ENCODE peak calls at places on chromosomes 2 and 18, in four cellular contexts. L is WTC11, R is HepG2, H is K562. O is an unnamed sample.
A peak's percentile ranks its signal among the peaks of the same experiment; 100 is the strongest.

GRCh38 chr2:128436498-128437180 is 118.0 kb upstream of the HS6ST1 start:
- DNase-seq in L (no peak), H (no peak), R (no peak), O (no peak)

GRCh38 chr2:12721571-12722444 is 5.1 kb downstream of the TRIB2 start:
- DNase-seq in L (no peak), H (no peak), R (no peak), O (no peak)

GRCh38 chr2:11123856-11124759 is 31.2 kb upstream of the SLC66A3 start:
- DNase-seq in L (peak; percentile 90), R (peak; percentile 43), H (peak; percentile 86), O (no peak)

GRCh38 chr18:55579471-55579870 is 8.5 kb downstream of the TCF4 start:
- DNase-seq in H (no peak), L (no peak), R (no peak), O (no peak)

GRCh38 chr18:23217781-23218180 is 82.5 kb downstream of the CABLES1 start:
- DNase-seq in L (no peak), H (no peak), R (no peak), O (no peak)

GRCh38 chr2:234258562-234259141 is 208.2 kb downstream of the SPP2 start:
- DNase-seq in L (no peak), R (no peak), H (no peak), O (no peak)

GRCh38 chr2:107001081-107001480 is 115.1 kb upstream of the ST6GAL2 start:
- DNase-seq in L (no peak), H (no peak), R (no peak), O (no peak)

GRCh38 chr2:156083707-156084494 is 248.6 kb downstream of the NR4A2 start:
- DNase-seq in L (no peak), H (no peak), R (no peak), O (no peak)

GRCh38 chr2:217707116-217707742 is 295.6 kb downstream of the TNS1 start:
- DNase-seq in L (no peak), H (no peak), R (no peak), O (no peak)

GRCh38 chr2:85959826-85960225 is 71.0 kb upstream of the ST3GAL5 start:
- DNase-seq in R (no peak), H (no peak), L (no peak), O (no peak)

GRCh38 chr2:66437601-66438497 is 2.9 kb downstream of the MEIS1 start:
- DNase-seq in R (no peak), H (no peak), L (no peak), O (no peak)

GRCh38 chr2:50769416-50769815 is 262.5 kb downstream of the NRXN1 start:
- DNase-seq in H (no peak), L (peak; percentile 13), R (no peak), O (no peak)

GRCh38 chr18:62937065-62937464 is 221.7 kb downstream of the PHLPP1 start:
- DNase-seq in H (no peak), L (no peak), R (no peak), O (no peak)

GRCh38 chr2:109692013-109692738 is 78.0 kb downstream of the SOWAHC start:
- DNase-seq in L (no peak), R (no peak), H (no peak), O (no peak)

DNA sequence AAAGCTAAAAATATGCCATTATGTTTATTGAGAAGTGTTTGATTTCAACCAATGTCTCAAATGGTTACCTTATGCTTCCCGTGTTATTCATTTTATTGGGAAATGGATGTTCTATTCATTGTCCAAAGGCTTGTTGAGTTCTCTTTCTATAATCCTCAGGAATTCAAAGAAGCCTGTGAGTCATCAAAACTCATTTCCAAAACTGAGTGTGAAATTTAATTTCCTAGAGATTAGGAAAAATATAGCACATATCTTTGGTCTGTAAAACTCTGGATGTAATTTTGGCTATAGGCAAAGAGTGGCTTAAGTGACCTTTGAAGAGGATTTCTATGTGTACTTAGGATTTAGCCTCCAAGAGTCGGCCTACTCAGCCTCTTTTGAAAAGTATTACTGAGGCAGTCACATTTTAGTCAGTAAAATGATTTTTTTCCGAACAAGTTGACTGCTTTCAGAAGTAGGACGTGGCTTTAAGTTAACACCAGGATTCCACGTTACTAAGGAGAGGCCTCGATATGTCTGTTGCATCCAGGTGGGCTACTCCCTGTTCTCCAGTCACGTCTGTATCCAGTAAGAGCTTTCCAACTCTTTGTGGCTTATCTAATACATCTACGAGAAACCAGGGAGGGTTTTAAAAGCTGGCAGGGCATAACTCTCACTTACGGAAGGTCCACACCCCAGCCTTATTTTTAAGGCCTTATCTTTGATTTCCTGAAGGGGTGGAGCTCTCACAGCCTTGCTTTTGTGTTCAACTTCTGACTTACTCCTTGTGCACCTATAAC is 99.4 kb downstream of the SLC8A1 start:
- DNase-seq in L (no peak), H (no peak), R (no peak), O (no peak)
- TF ChIP-seq TCF7 in L (no peak), H (no peak), R (no peak), O (no peak)

DNA sequence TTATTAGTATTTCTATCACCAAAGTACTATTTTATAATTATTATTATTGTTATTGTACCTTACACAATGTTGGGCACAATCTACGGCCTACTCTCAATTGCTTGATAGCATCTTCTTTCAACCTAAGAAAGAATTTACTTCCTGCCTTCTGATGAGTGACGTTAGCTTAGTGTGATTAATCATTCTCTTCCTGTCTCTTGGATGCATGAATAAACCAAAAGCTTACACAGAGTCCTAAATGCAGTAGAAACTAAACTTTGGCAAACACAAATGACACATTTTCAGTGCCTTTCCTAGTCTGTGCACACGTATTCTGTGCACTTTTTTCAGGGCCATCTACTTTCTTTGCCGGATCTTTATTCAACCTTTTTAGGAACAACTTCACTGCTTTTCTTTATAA is 19.2 kb downstream of the TRAK2 start:
- DNase-seq in R (peak; percentile 32), H (no peak), L (no peak), O (no peak)
- TF ChIP-seq TCF7 in R (no peak), H (no peak), L (no peak), O (no peak)

GRCh38 chr2:23826079-23826478 is 100.8 kb downstream of the ATAD2B start:
- DNase-seq in R (no peak), H (no peak), L (no peak), O (no peak)

GRCh38 chr2:23826771-23827170 is 100.2 kb downstream of the ATAD2B start:
- DNase-seq in R (no peak), L (no peak), H (no peak), O (no peak)

GRCh38 chr2:23828256-23828980 is 98.5 kb downstream of the ATAD2B start:
- DNase-seq in H (no peak), R (no peak), L (no peak), O (no peak)

GRCh38 chr2:23823863-23824262 is 103.1 kb downstream of the ATAD2B start:
- DNase-seq in H (no peak), L (no peak), R (no peak), O (no peak)

GRCh38 chr2:23824777-23825212 is 102.1 kb downstream of the ATAD2B start:
- DNase-seq in L (no peak), H (peak; percentile 28), R (peak; percentile 51), O (peak; percentile 34)
- TF ChIP-seq TCF7 in L (no peak), H (no peak), R (no peak), O (no peak)

GRCh38 chr18:44786697-44787096 is 106.0 kb downstream of the SETBP1 start:
- DNase-seq in L (no peak), R (no peak), H (no peak), O (no peak)
- TF ChIP-seq TCF7 in L (no peak), R (no peak), H (no peak), O (no peak)

DNA sequence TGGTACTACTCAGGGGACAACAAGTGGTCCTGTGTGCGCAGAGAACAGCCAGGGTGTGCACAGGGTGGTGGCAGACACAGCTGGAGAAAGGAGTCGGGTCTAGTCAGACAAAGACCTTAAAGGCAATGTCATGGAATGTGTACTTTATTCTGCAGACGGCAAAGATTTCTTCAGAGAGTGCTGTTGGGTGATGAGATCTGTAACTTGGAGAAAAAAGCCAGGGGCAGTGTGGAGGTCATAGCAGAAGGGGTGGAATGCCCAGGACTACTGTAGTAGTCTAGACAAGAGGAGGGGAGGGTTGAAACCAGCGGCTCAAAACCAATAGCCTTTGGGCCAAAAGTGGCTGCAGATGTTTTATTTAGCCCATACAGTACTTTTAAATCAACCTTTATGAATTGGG is 121.3 kb upstream of the ZFP36L2 start:
- DNase-seq in H (no peak), R (no peak), L (no peak), O (no peak)
- TF ChIP-seq TCF7 in H (no peak), R (no peak), L (no peak), O (no peak)

GRCh38 chr2:212539145-212539880 is 711 bp upstream of the ERBB4 start:
- DNase-seq in L (peak; percentile 88), R (no peak), H (peak; percentile 16), O (no peak)

GRCh38 chr2:212535963-212536362 is 2.6 kb downstream of the ERBB4 start:
- DNase-seq in H (no peak), L (no peak), R (no peak), O (no peak)

GRCh38 chr2:212538156-212539144 is at the start of gene ERBB4:
- DNase-seq in R (no peak), L (peak; percentile 45), H (no peak), O (no peak)

GRCh38 chr2:212536385-212537310 is 2.0 kb downstream of the ERBB4 start:
- DNase-seq in H (no peak), R (no peak), L (peak; percentile 47), O (no peak)

GRCh38 chr2:212537311-212538155 is 1.1 kb downstream of the ERBB4 start:
- DNase-seq in L (peak; percentile 68), H (no peak), R (no peak), O (no peak)
- TF ChIP-seq TCF7 in L (no peak), H (no peak), R (no peak), O (no peak)